ENCODE peak calls at places on chromosomes 3 and 15, in six cellular contexts. I, G, M, B, A and D are unnamed samples.

GRCh38 chr3:12454076-12454807 is 30.0 kb upstream of the TSEN2 start:
- DNase-seq in M (no peak), B (no peak), A (no peak), I (no peak), G (no peak), D (peak)

GRCh38 chr15:56832125-56832524 is 86.3 kb upstream of the TCF12 start:
- DNase-seq in A (peak), G (peak), B (peak), I (peak), M (peak), D (peak)

GRCh38 chr15:75836953-75837321 is 6.3 kb upstream of the UBE2Q2 start:
- DNase-seq in G (no peak), B (no peak), M (no peak), I (no peak), A (peak), D (peak)

GRCh38 chr3:29144361-29144760 is 136.5 kb upstream of the RBMS3 start:
- DNase-seq in I (no peak), M (no peak), B (no peak), G (no peak), A (peak), D (no peak)

GRCh38 chr3:133896002-133896761 is 500 bp upstream of the RAB6B start:
- DNase-seq in A (peak), B (no peak), G (no peak), M (no peak), I (no peak), D (no peak)

GRCh38 chr3:195790891-195791290 is 20.8 kb downstream of the MUC4 start:
- DNase-seq in B (no peak), G (no peak), I (no peak), A (no peak), M (no peak), D (no peak)

GRCh38 chr15:85282504-85283115 is 97.8 kb upstream of the AKAP13 start:
- DNase-seq in B (no peak), G (no peak), A (peak), I (no peak), M (peak), D (peak)

GRCh38 chr15:99413955-99414754 is 151.6 kb upstream of the MEF2A start:
- DNase-seq in I (no peak), G (no peak), M (no peak), A (no peak), B (no peak), D (no peak)

GRCh38 chr3:79086514-79086913 is 681.3 kb downstream of the ROBO1 start:
- DNase-seq in A (peak), B (peak), M (peak), G (no peak), I (peak), D (peak)

GRCh38 chr15:96331141-96331941 is 841 bp downstream of the NR2F2 start:
- DNase-seq in A (peak), M (no peak), I (no peak), B (no peak), G (peak), D (peak)

GRCh38 chr15:36938131-36938530 is 162.2 kb downstream of the MEIS2 start:
- DNase-seq in M (no peak), G (no peak), B (no peak), A (no peak), I (no peak), D (no peak)

GRCh38 chr3:100982710-100983109 is 10.5 kb downstream of the ABI3BP start:
- DNase-seq in I (peak), B (no peak), G (peak), A (peak), M (peak), D (peak)
- H3K4me3 ChIP-seq in I (no peak), B (no peak), G (no peak), A (no peak), M (no peak), D (no peak)

DNA sequence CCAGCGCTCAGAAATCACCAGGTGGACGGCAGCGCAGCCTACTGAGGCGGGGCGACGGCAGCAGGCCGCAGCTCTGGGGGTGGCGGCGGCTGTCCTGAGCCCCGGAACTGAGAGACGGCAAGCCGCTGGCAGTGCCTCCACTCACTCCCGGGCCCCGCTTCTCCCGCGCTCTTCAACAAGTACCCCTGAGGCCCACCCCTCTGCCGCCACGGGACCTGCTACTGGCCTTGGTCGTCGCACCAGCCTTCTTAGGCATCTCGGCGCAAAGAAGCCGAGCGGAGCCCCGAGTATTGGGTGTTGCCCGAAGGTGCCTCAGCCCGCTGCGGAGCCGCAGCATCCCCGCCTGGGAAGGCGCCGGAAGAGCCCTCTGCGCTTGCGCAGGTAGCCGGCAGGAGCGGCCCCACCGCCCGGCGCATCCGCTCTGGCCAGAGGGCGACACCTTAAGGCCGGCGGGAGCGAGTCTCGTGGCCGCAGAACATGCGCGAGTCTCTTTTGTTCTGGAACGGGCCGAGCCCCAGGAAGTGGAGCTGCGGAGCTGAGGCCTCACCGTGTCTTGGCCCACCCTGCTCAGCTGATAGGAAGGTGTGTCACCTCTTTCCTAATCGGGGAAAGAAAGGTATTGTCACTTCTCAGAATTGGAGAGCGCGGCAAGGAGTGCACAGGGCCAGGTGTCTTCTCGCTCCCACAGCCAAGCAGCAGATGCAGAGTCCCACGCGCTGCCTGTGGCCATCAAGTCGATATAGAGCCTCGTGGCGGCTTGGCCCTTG is at the start of gene C15orf40:
- DNase-seq in G (peak), A (peak), B (peak), M (peak), I (peak), D (peak)
- TF ChIP-seq CTCF in G (peak), A (peak), B (peak), M (peak), I (peak), D (peak)

GRCh38 chr15:81292516-81293001 is 31.4 kb downstream of the STARD5 start:
- DNase-seq in B (no peak), I (no peak), M (no peak), A (no peak), G (no peak), D (no peak)
- H3K4me3 ChIP-seq in B (no peak), I (no peak), M (no peak), A (no peak), G (no peak), D (no peak)

DNA sequence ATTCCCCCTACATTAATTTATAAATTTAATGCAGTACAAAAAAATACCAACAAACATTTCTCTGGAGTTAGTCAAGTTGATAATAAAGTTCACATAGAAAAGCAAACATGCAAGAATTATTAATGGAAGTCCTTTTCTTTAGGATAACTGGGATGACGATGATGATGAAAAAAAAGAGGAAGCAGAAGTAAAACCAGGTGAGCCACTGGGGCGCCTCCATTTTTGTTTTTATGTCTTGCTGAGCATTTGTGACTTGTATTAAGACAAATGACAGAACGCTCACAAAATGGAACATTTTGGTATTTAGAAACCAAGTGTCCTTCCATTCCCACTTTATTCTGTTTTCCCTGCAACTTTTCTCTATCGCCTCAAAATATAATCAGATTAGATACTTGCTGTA is 13.8 kb downstream of the EIF3J start:
- DNase-seq in G (no peak), M (no peak), A (no peak), B (no peak), I (no peak), D (no peak)
- TF ChIP-seq CTCF in G (no peak), M (no peak), A (no peak), B (no peak), I (no peak), D (no peak)

GRCh38 chr3:36769926-36770325 is 5.6 kb upstream of the DCLK3 start:
- DNase-seq in B (no peak), I (no peak), G (no peak), M (no peak), A (no peak), D (no peak)

GRCh38 chr3:36765104-36765503 is 751 bp upstream of the DCLK3 start:
- DNase-seq in G (no peak), B (no peak), A (no peak), M (no peak), I (no peak), D (no peak)

GRCh38 chr3:36763111-36763849 is 1.1 kb downstream of the DCLK3 start:
- DNase-seq in B (no peak), G (no peak), A (no peak), M (no peak), I (no peak), D (no peak)

GRCh38 chr3:36763850-36764703 is at the start of gene DCLK3:
- DNase-seq in G (no peak), M (no peak), B (no peak), A (no peak), I (no peak), D (no peak)

GRCh38 chr3:36764704-36765038 is 318 bp upstream of the DCLK3 start:
- DNase-seq in A (no peak), B (no peak), I (no peak), M (no peak), G (no peak), D (no peak)
- H3K4me3 ChIP-seq in A (no peak), B (peak), I (peak), M (no peak), G (no peak), D (no peak)